ENCODE peak calls at places on chromosomes 7 and 10, in four cellular contexts. One of them, this sample, is unnamed. For H3K79me2 and H3K9me3, the result is how much of the 10 kb centered on the place peaks cover.

GRCh38 chr7:26857534-26858228 is 6.7 kb downstream of the SKAP2 start:
- DNase-seq in fibroblast of lung: peak
- DNase-seq in PC-3: no peak
- DNase-seq in HCT116: no peak
- DNase-seq in this sample: peak

GRCh38 chr7:28647076-28647421 is 234.7 kb downstream of the CREB5 start:
- DNase-seq in PC-3: no peak
- DNase-seq in HCT116: no peak
- DNase-seq in fibroblast of lung: no peak
- DNase-seq in this sample: no peak

GRCh38 chr10:110739811-110740271 is 95.7 kb downstream of the RBM20 start:
- DNase-seq in HCT116: peak
- DNase-seq in fibroblast of lung: no peak
- DNase-seq in PC-3: peak
- DNase-seq in this sample: no peak

GRCh38 chr10:77898323-77899079 is 28.1 kb downstream of the DLG5 start:
- DNase-seq in fibroblast of lung: no peak
- DNase-seq in PC-3: no peak
- DNase-seq in HCT116: no peak
- DNase-seq in this sample: no peak

GRCh38 chr10:91797077-91797690 is 1.0 kb upstream of the TNKS2 start:
- DNase-seq in fibroblast of lung: no peak
- DNase-seq in HCT116: no peak
- DNase-seq in PC-3: peak
- DNase-seq in this sample: no peak

GRCh38 chr7:121003986-121004685 is 15.6 kb downstream of the CPED1 start:
- DNase-seq in PC-3: no peak
- DNase-seq in HCT116: no peak
- DNase-seq in fibroblast of lung: no peak
- DNase-seq in this sample: no peak

GRCh38 chr10:99799613-99800012 is 17.2 kb downstream of the ABCC2 start:
- DNase-seq in fibroblast of lung: no peak
- DNase-seq in PC-3: no peak
- DNase-seq in HCT116: no peak
- DNase-seq in this sample: no peak

GRCh38 chr10:124339951-124340760 is 78.6 kb downstream of the OAT start:
- DNase-seq in fibroblast of lung: peak
- DNase-seq in PC-3: peak
- DNase-seq in HCT116: no peak
- DNase-seq in this sample: peak

GRCh38 chr10:97898429-97898828 is 48.8 kb downstream of the GOLGA7B start:
- DNase-seq in fibroblast of lung: peak
- DNase-seq in HCT116: no peak
- DNase-seq in PC-3: no peak
- DNase-seq in this sample: no peak

GRCh38 chr7:158391141-158391540 is 196.5 kb downstream of the PTPRN2 start:
- DNase-seq in fibroblast of lung: no peak
- DNase-seq in HCT116: no peak
- DNase-seq in PC-3: no peak
- DNase-seq in this sample: peak

GRCh38 chr7:79933144-79933543 is 201.5 kb upstream of the GNAI1 start:
- DNase-seq in HCT116: no peak
- DNase-seq in fibroblast of lung: peak
- DNase-seq in PC-3: no peak
- DNase-seq in this sample: no peak

GRCh38 chr7:457814-458510 is 61.7 kb downstream of the PDGFA start:
- DNase-seq in fibroblast of lung: no peak
- DNase-seq in PC-3: no peak
- DNase-seq in HCT116: no peak
- DNase-seq in this sample: peak

GRCh38 chr10:77925795-77926565 is 575 bp downstream of the DLG5 start:
- DNase-seq in PC-3: peak
- DNase-seq in fibroblast of lung: peak
- DNase-seq in HCT116: no peak
- DNase-seq in this sample: peak

DNA sequence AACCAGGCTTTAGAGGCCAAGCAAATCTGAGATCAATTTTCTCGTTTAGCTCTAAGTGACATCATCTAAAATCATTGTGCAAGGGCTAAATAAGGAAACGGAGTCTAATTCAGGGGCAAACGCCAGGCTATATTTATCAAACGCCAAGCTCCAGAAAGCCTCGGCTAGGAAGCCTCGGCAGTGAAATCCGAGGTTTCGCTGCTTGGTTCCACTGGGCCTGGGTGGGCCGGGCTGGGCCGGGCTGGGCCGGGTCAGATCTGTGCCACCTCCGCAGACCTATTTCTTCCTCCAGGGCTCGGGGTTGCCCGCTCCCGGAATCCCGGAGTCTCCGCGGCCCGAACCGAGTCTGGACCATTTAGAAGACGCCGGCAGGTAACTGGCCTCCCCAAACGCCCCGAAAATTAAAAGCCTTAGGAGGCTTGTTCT is 459 bp upstream of the FEZF1 start:
- DNase-seq in HCT116: no peak
- DNase-seq in PC-3: no peak
- DNase-seq in fibroblast of lung: peak
- DNase-seq in this sample: peak
- H3K79me2 ChIP-seq in HCT116: under half
- H3K79me2 ChIP-seq in PC-3: under half
- H3K79me2 ChIP-seq in fibroblast of lung: under half
- H3K79me2 ChIP-seq in this sample: under half

GRCh38 chr10:48463318-48464003 is 141.4 kb downstream of the ARHGAP22 start:
- DNase-seq in HCT116: no peak
- DNase-seq in PC-3: no peak
- DNase-seq in fibroblast of lung: peak
- DNase-seq in this sample: peak
- TF ChIP-seq CTCF in HCT116: no peak
- TF ChIP-seq CTCF in PC-3: no peak
- TF ChIP-seq CTCF in fibroblast of lung: no peak
- TF ChIP-seq CTCF in this sample: no peak

GRCh38 chr7:55939514-55940123 is 12.1 kb upstream of the MRPS17 start:
- DNase-seq in HCT116: no peak
- DNase-seq in fibroblast of lung: no peak
- DNase-seq in PC-3: no peak
- DNase-seq in this sample: no peak
- H3K9me3 ChIP-seq in HCT116: under half
- H3K9me3 ChIP-seq in fibroblast of lung: under half
- H3K9me3 ChIP-seq in PC-3: under half
- H3K9me3 ChIP-seq in this sample: under half

DNA sequence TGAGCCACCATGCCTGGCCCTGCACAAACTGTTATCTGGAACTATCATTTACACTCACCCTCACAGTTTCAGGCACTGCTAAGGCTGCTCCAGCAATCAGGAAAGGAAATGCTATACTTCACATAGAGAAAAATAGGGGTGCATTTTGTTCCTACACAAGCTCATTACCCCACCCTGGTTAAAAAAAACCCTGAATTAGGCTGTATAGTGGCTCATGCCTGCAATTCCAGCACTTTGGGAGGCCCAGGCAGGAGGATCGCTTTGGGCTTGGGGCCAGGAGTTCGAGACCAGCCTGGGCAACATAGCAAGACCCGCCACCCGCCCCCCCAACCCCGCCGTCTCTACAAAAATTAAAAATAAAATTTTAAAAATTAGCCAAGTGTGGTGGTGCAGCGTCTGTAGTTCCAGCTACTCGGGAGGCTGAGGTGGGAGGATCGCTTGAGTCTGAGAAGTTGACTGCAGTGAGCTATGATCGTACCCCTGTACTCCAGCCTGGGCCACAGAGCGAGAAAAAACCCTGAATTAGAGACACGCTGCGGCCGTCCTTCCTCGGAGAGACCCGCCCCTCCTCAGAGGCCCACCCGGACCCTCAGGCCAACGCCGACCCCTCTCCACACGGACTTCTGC is 539 bp downstream of the PTCD1 start:
- DNase-seq in HCT116: no peak
- DNase-seq in fibroblast of lung: no peak
- DNase-seq in PC-3: no peak
- DNase-seq in this sample: peak
- H3K79me2 ChIP-seq in HCT116: half or more
- H3K79me2 ChIP-seq in fibroblast of lung: under half
- H3K79me2 ChIP-seq in PC-3: under half
- H3K79me2 ChIP-seq in this sample: half or more

GRCh38 chr10:29239569-29240472 is 49.0 kb upstream of the LYZL1 start:
- DNase-seq in fibroblast of lung: peak
- DNase-seq in PC-3: peak
- DNase-seq in HCT116: peak
- DNase-seq in this sample: no peak
- TF ChIP-seq CTCF in fibroblast of lung: peak
- TF ChIP-seq CTCF in PC-3: peak
- TF ChIP-seq CTCF in HCT116: peak
- TF ChIP-seq CTCF in this sample: peak

GRCh38 chr7:57343901-57344622 is 105.9 kb upstream of the ZNF716 start:
- DNase-seq in PC-3: no peak
- DNase-seq in fibroblast of lung: no peak
- DNase-seq in HCT116: no peak
- DNase-seq in this sample: no peak
- H3K9me3 ChIP-seq in PC-3: under half
- H3K9me3 ChIP-seq in fibroblast of lung: under half
- H3K9me3 ChIP-seq in HCT116: under half
- H3K9me3 ChIP-seq in this sample: under half

GRCh38 chr7:131071786-131072504 is 255.7 kb upstream of the MKLN1 start:
- DNase-seq in HCT116: no peak
- DNase-seq in fibroblast of lung: peak
- DNase-seq in PC-3: peak
- DNase-seq in this sample: no peak
- H3K79me2 ChIP-seq in HCT116: under half
- H3K79me2 ChIP-seq in fibroblast of lung: half or more
- H3K79me2 ChIP-seq in PC-3: under half
- H3K79me2 ChIP-seq in this sample: half or more

GRCh38 chr7:106692450-106693051 is 31.6 kb upstream of the CCDC71L start:
- DNase-seq in PC-3: no peak
- DNase-seq in HCT116: no peak
- DNase-seq in fibroblast of lung: no peak
- DNase-seq in this sample: no peak
- TF ChIP-seq CTCF in PC-3: no peak
- TF ChIP-seq CTCF in HCT116: no peak
- TF ChIP-seq CTCF in fibroblast of lung: no peak
- TF ChIP-seq CTCF in this sample: no peak